ENCODE peak calls at places on chromosomes 4 and X, in ten cellular contexts. One of them, this sample, is unnamed.

GRCh38 chrX:136204571-136204970 is 46.6 kb downstream of the MAP7D3 start:
- DNase-seq in spleen: no peak
- DNase-seq in heart left ventricle: peak; percentile 35
- DNase-seq in SK-N-MC: no peak
- DNase-seq in Karpas-422: no peak
- DNase-seq in osteoblast: peak; percentile 81
- DNase-seq in stomach: no peak
- DNase-seq in right atrium auricular region: peak; percentile 81
- DNase-seq in substantia nigra: no peak
- DNase-seq in GM23248: peak; percentile 76
- DNase-seq in this sample: no peak

GRCh38 chr4:189828298-189828697 is 112.4 kb upstream of the FRG1 start:
- DNase-seq in stomach: no peak
- DNase-seq in substantia nigra: no peak
- DNase-seq in SK-N-MC: no peak
- DNase-seq in spleen: no peak
- DNase-seq in osteoblast: peak; percentile 55
- DNase-seq in heart left ventricle: no peak
- DNase-seq in right atrium auricular region: no peak
- DNase-seq in GM23248: no peak
- DNase-seq in Karpas-422: no peak
- DNase-seq in this sample: no peak

GRCh38 chr4:167219090-167219489 is 15.2 kb downstream of the SPOCK3 start:
- DNase-seq in substantia nigra: no peak
- DNase-seq in stomach: no peak
- DNase-seq in spleen: no peak
- DNase-seq in Karpas-422: no peak
- DNase-seq in right atrium auricular region: no peak
- DNase-seq in SK-N-MC: no peak
- DNase-seq in osteoblast: no peak
- DNase-seq in GM23248: no peak
- DNase-seq in heart left ventricle: no peak
- DNase-seq in this sample: no peak

GRCh38 chrX:17005712-17006372 is 59.4 kb downstream of the REPS2 start:
- DNase-seq in stomach: no peak
- DNase-seq in GM23248: no peak
- DNase-seq in Karpas-422: no peak
- DNase-seq in heart left ventricle: no peak
- DNase-seq in osteoblast: no peak
- DNase-seq in SK-N-MC: no peak
- DNase-seq in right atrium auricular region: no peak
- DNase-seq in spleen: no peak
- DNase-seq in substantia nigra: no peak
- DNase-seq in this sample: no peak

GRCh38 chrX:72003811-72004750 is 93.4 kb downstream of the NHSL2 start:
- DNase-seq in heart left ventricle: peak; percentile 66
- DNase-seq in Karpas-422: no peak
- DNase-seq in GM23248: peak; percentile 44
- DNase-seq in SK-N-MC: no peak
- DNase-seq in spleen: no peak
- DNase-seq in osteoblast: peak; percentile 76
- DNase-seq in substantia nigra: no peak
- DNase-seq in right atrium auricular region: peak; percentile 66
- DNase-seq in stomach: peak; percentile 44
- DNase-seq in this sample: no peak

GRCh38 chrX:150940844-150941495 is 42.2 kb upstream of the HMGB3 start:
- DNase-seq in Karpas-422: no peak
- DNase-seq in heart left ventricle: no peak
- DNase-seq in SK-N-MC: no peak
- DNase-seq in GM23248: no peak
- DNase-seq in spleen: peak; percentile 44
- DNase-seq in osteoblast: no peak
- DNase-seq in substantia nigra: no peak
- DNase-seq in stomach: no peak
- DNase-seq in right atrium auricular region: no peak
- DNase-seq in this sample: no peak

GRCh38 chrX:28586291-28586690 is 955 bp upstream of the IL1RAPL1 start:
- DNase-seq in Karpas-422: no peak
- DNase-seq in GM23248: no peak
- DNase-seq in spleen: no peak
- DNase-seq in substantia nigra: no peak
- DNase-seq in stomach: no peak
- DNase-seq in SK-N-MC: no peak
- DNase-seq in right atrium auricular region: no peak
- DNase-seq in heart left ventricle: peak; percentile 19
- DNase-seq in osteoblast: no peak
- DNase-seq in this sample: no peak

GRCh38 chr4:80233390-80233789 is 33.1 kb upstream of the FGF5 start:
- DNase-seq in substantia nigra: no peak
- DNase-seq in osteoblast: no peak
- DNase-seq in spleen: no peak
- DNase-seq in SK-N-MC: no peak
- DNase-seq in right atrium auricular region: no peak
- DNase-seq in heart left ventricle: no peak
- DNase-seq in stomach: no peak
- DNase-seq in Karpas-422: no peak
- DNase-seq in GM23248: no peak
- DNase-seq in this sample: no peak

GRCh38 chr4:1516881-1517480 is 110.7 kb upstream of the NKX1-1 start:
- DNase-seq in stomach: no peak
- DNase-seq in GM23248: no peak
- DNase-seq in SK-N-MC: no peak
- DNase-seq in spleen: peak; percentile 50
- DNase-seq in substantia nigra: no peak
- DNase-seq in Karpas-422: no peak
- DNase-seq in heart left ventricle: no peak
- DNase-seq in osteoblast: no peak
- DNase-seq in right atrium auricular region: no peak
- DNase-seq in this sample: no peak

GRCh38 chrX:38500886-38501285 is 60.5 kb upstream of the TSPAN7 start:
- DNase-seq in spleen: no peak
- DNase-seq in osteoblast: no peak
- DNase-seq in Karpas-422: no peak
- DNase-seq in stomach: no peak
- DNase-seq in SK-N-MC: no peak
- DNase-seq in right atrium auricular region: no peak
- DNase-seq in substantia nigra: no peak
- DNase-seq in GM23248: peak; percentile 6
- DNase-seq in heart left ventricle: no peak
- DNase-seq in this sample: peak; percentile 0

GRCh38 chr4:74244049-74244448 is 64.2 kb upstream of the EPGN start:
- DNase-seq in Karpas-422: no peak
- DNase-seq in GM23248: no peak
- DNase-seq in SK-N-MC: no peak
- DNase-seq in substantia nigra: no peak
- DNase-seq in spleen: no peak
- DNase-seq in heart left ventricle: no peak
- DNase-seq in right atrium auricular region: no peak
- DNase-seq in osteoblast: no peak
- DNase-seq in stomach: no peak
- DNase-seq in this sample: no peak

GRCh38 chr4:8598391-8599090 is 6.0 kb downstream of the CPZ start:
- DNase-seq in heart left ventricle: no peak
- DNase-seq in GM23248: no peak
- DNase-seq in substantia nigra: no peak
- DNase-seq in spleen: no peak
- DNase-seq in stomach: no peak
- DNase-seq in right atrium auricular region: no peak
- DNase-seq in Karpas-422: no peak
- DNase-seq in osteoblast: no peak
- DNase-seq in SK-N-MC: no peak
- DNase-seq in this sample: no peak

GRCh38 chr4:184475096-184475461 is 729 bp upstream of the IRF2 start:
- DNase-seq in SK-N-MC: no peak
- DNase-seq in substantia nigra: peak; percentile 53
- DNase-seq in GM23248: peak; percentile 79
- DNase-seq in Karpas-422: peak; percentile 68
- DNase-seq in right atrium auricular region: peak; percentile 78
- DNase-seq in heart left ventricle: peak; percentile 41
- DNase-seq in osteoblast: peak; percentile 88
- DNase-seq in stomach: peak; percentile 57
- DNase-seq in spleen: peak; percentile 87
- DNase-seq in this sample: no peak

GRCh38 chr4:89752932-89753598 is 83.9 kb downstream of the SNCA start:
- DNase-seq in right atrium auricular region: no peak
- DNase-seq in GM23248: peak; percentile 87
- DNase-seq in Karpas-422: no peak
- DNase-seq in osteoblast: peak; percentile 87
- DNase-seq in heart left ventricle: no peak
- DNase-seq in substantia nigra: no peak
- DNase-seq in SK-N-MC: no peak
- DNase-seq in spleen: no peak
- DNase-seq in stomach: no peak
- DNase-seq in this sample: peak; percentile 50

GRCh38 chr4:83961575-83961974 is 425.7 kb downstream of the GPAT3 start:
- DNase-seq in GM23248: peak; percentile 44
- DNase-seq in heart left ventricle: no peak
- DNase-seq in osteoblast: no peak
- DNase-seq in substantia nigra: no peak
- DNase-seq in stomach: no peak
- DNase-seq in Karpas-422: peak; percentile 43
- DNase-seq in SK-N-MC: no peak
- DNase-seq in spleen: no peak
- DNase-seq in right atrium auricular region: no peak
- DNase-seq in this sample: no peak

GRCh38 chr4:38122060-38122459 is 161.9 kb downstream of the PTTG2 start:
- DNase-seq in SK-N-MC: no peak
- DNase-seq in heart left ventricle: no peak
- DNase-seq in osteoblast: no peak
- DNase-seq in GM23248: no peak
- DNase-seq in stomach: no peak
- DNase-seq in spleen: no peak
- DNase-seq in right atrium auricular region: no peak
- DNase-seq in substantia nigra: no peak
- DNase-seq in Karpas-422: no peak
- DNase-seq in this sample: no peak

GRCh38 chr4:173835863-173836262 is 305.8 kb upstream of the HAND2 start:
- DNase-seq in heart left ventricle: peak; percentile 36
- DNase-seq in stomach: no peak
- DNase-seq in spleen: no peak
- DNase-seq in SK-N-MC: no peak
- DNase-seq in right atrium auricular region: peak; percentile 64
- DNase-seq in GM23248: peak; percentile 70
- DNase-seq in Karpas-422: no peak
- DNase-seq in osteoblast: peak; percentile 42
- DNase-seq in substantia nigra: no peak
- DNase-seq in this sample: no peak
- H3K27ac ChIP-seq in heart left ventricle: no peak overlapping the region
- H3K27ac ChIP-seq in stomach: no peak overlapping the region
- H3K27ac ChIP-seq in spleen: no peak overlapping the region
- H3K27ac ChIP-seq in SK-N-MC: no peak overlapping the region
- H3K27ac ChIP-seq in right atrium auricular region: peak overlapping the region; percentile 71
- H3K27ac ChIP-seq in GM23248: no peak overlapping the region
- H3K27ac ChIP-seq in Karpas-422: no peak overlapping the region
- H3K27ac ChIP-seq in osteoblast: no peak overlapping the region
- H3K27ac ChIP-seq in substantia nigra: no peak overlapping the region
- H3K27ac ChIP-seq in this sample: no peak overlapping the region

DNA sequence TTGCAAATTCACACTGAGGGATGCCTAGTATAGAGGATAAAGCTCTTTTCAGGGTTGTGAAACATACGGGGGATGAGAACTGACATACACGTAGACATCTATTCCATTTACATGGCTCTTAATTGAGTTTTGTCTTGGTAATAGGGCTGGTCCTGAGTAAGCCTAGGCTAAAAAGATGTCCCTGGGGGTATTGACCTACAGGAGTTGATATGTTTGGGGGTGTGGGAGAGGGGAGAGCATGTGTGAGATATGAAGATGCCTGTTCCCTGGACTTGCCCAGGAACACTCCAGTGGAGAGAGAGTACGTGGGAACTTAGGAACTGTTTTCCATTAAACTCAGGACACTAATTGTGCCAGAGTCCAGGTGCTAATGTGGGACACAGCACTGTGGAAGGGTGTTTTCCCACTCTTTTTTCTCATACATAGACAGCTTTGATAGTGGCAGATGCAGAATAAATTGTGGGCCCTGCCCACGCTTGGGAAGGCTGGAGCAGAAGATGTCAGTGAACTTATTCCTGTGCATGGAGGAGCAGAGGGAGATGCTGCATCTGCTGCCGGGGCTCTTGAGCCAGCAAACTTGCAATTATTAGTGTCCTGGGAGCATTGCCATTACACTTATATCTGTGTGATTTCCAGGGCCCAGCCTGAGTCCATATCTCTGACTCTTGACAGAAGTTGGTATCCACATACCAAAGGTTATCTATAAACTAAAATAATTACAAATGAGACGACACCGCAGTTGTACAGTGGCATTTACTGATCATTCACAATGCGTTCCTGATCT is 20.7 kb downstream of the SYNPO2 start:
- DNase-seq in right atrium auricular region: no peak
- DNase-seq in GM23248: no peak
- DNase-seq in stomach: no peak
- DNase-seq in Karpas-422: no peak
- DNase-seq in substantia nigra: no peak
- DNase-seq in osteoblast: no peak
- DNase-seq in spleen: no peak
- DNase-seq in heart left ventricle: peak; percentile 27
- DNase-seq in SK-N-MC: no peak
- DNase-seq in this sample: no peak
- H3K27ac ChIP-seq in right atrium auricular region: peak overlapping the region; percentile 68
- H3K27ac ChIP-seq in GM23248: no peak overlapping the region
- H3K27ac ChIP-seq in stomach: no peak overlapping the region
- H3K27ac ChIP-seq in Karpas-422: no peak overlapping the region
- H3K27ac ChIP-seq in substantia nigra: no peak overlapping the region
- H3K27ac ChIP-seq in osteoblast: no peak overlapping the region
- H3K27ac ChIP-seq in spleen: no peak overlapping the region
- H3K27ac ChIP-seq in heart left ventricle: peak overlapping the region; percentile 22
- H3K27ac ChIP-seq in SK-N-MC: no peak overlapping the region
- H3K27ac ChIP-seq in this sample: no peak overlapping the region

GRCh38 chr4:36747277-36748129 is 466.1 kb downstream of the DTHD1 start:
- DNase-seq in SK-N-MC: no peak
- DNase-seq in Karpas-422: no peak
- DNase-seq in substantia nigra: no peak
- DNase-seq in osteoblast: no peak
- DNase-seq in heart left ventricle: no peak
- DNase-seq in GM23248: no peak
- DNase-seq in spleen: no peak
- DNase-seq in stomach: no peak
- DNase-seq in right atrium auricular region: no peak
- DNase-seq in this sample: no peak
- H3K27ac ChIP-seq in SK-N-MC: no peak overlapping the region
- H3K27ac ChIP-seq in Karpas-422: no peak overlapping the region
- H3K27ac ChIP-seq in substantia nigra: no peak overlapping the region
- H3K27ac ChIP-seq in osteoblast: no peak overlapping the region
- H3K27ac ChIP-seq in heart left ventricle: no peak overlapping the region
- H3K27ac ChIP-seq in GM23248: no peak overlapping the region
- H3K27ac ChIP-seq in spleen: no peak overlapping the region
- H3K27ac ChIP-seq in stomach: no peak overlapping the region
- H3K27ac ChIP-seq in right atrium auricular region: no peak overlapping the region
- H3K27ac ChIP-seq in this sample: no peak overlapping the region

DNA sequence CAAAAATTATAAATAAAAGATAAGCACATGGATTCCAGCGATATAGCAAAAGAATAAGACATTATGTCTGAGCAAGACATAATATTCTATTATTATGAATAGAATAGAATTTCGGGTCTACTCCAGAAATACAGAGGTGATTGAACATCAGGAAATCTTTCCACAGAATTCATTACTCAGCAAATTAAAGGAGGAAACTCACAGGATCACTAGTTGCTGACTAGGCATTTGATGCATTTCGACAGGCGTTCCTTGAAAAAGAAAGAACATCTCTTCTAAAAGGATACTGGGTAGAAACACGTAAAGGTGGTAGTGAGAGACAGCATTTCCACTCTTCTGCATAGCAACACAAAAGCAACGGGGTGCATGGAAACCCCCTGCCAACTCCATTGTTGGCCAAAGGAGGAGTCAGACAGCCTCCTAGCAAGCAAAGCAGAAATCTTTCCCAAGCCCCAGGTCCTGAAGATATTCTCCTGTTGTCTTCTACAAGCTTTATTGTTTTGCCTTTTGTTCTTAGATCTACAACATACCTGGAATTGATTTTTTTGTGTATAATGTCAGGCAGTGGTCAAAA is 14.3 kb upstream of the PDZD4 start:
- DNase-seq in spleen: no peak
- DNase-seq in heart left ventricle: no peak
- DNase-seq in stomach: no peak
- DNase-seq in SK-N-MC: no peak
- DNase-seq in substantia nigra: no peak
- DNase-seq in Karpas-422: no peak
- DNase-seq in GM23248: no peak
- DNase-seq in osteoblast: no peak
- DNase-seq in right atrium auricular region: no peak
- DNase-seq in this sample: no peak
- H3K27ac ChIP-seq in spleen: no peak overlapping the region
- H3K27ac ChIP-seq in heart left ventricle: no peak overlapping the region
- H3K27ac ChIP-seq in stomach: no peak overlapping the region
- H3K27ac ChIP-seq in SK-N-MC: no peak overlapping the region
- H3K27ac ChIP-seq in substantia nigra: no peak overlapping the region
- H3K27ac ChIP-seq in Karpas-422: no peak overlapping the region
- H3K27ac ChIP-seq in GM23248: no peak overlapping the region
- H3K27ac ChIP-seq in osteoblast: no peak overlapping the region
- H3K27ac ChIP-seq in right atrium auricular region: no peak overlapping the region
- H3K27ac ChIP-seq in this sample: no peak overlapping the region